ENCODE peak calls at places on chromosome 2, in ten cellular contexts. E is stimulated activated naive CD8-positive, alpha-beta T cell treated with anti-CD3 and anti-CD28 coated beads, Interleukin-15, amount 100 ng/mL, for 72 hours; T is stimulated activated CD4-positive, alpha-beta T cell treated with anti-CD3 and anti-CD28 coated beads, Interleukin-2, amount 100 ng/mL, for 48 hours; Q is stimulated activated CD8-positive, alpha-beta memory T cell treated with anti-CD3 and anti-CD28 coated beads, Interleukin-15, amount 100 ng/mL, for 24 hours; D is ACHN; P is RWPE1; S is A172; N is activated naive CD4-positive, alpha-beta T cell treated with anti-CD3 and anti-CD28 coated beads for 36 hours; V is NCI-H774; Z is fibroblast of lung. J is an unnamed sample.

GRCh38 chr2:209613941-209614340 is 157.7 kb upstream of the UNC80 start:
- DNase-seq in E (no peak), T (no peak), Q (no peak), D (no peak), P (no peak), S (no peak), N (no peak), V (no peak), Z (no peak), J (no peak)

GRCh38 chr2:233997726-233998125 is 52.8 kb upstream of the SPP2 start:
- DNase-seq in E (no peak), T (no peak), Q (no peak), D (no peak), P (no peak), S (no peak), N (no peak), V (no peak), Z (no peak), J (no peak)

GRCh38 chr2:237330539-237330938 is 83.4 kb downstream of the COL6A3 start:
- DNase-seq in E (no peak), T (no peak), Q (no peak), D (no peak), P (no peak), S (no peak), N (no peak), V (no peak), Z (no peak), J (no peak)

GRCh38 chr2:119248751-119249150 is 25.1 kb downstream of the STEAP3 start:
- DNase-seq in E (no peak), T (no peak), Q (no peak), D (no peak), P (no peak), S (no peak), N (no peak), V (no peak), Z (no peak), J (no peak)

GRCh38 chr2:19228092-19228670 is 130.2 kb downstream of the OSR1 start:
- DNase-seq in E (no peak), T (no peak), Q (no peak), D (no peak), P (no peak), S (no peak), N (no peak), V (no peak), Z (no peak), J (no peak)

GRCh38 chr2:48471048-48471474 is 58.9 kb upstream of the STON1 start:
- DNase-seq in E (no peak), T (no peak), Q (no peak), D (peak), P (peak), S (peak), N (no peak), V (no peak), Z (peak), J (peak)

GRCh38 chr2:16471031-16471430 is 194.6 kb downstream of the CYRIA start:
- DNase-seq in E (no peak), T (no peak), Q (no peak), D (no peak), P (no peak), S (no peak), N (no peak), V (no peak), Z (no peak), J (no peak)

GRCh38 chr2:64228126-64228678 is 84.0 kb upstream of the PELI1 start:
- DNase-seq in E (peak), T (peak), Q (peak), D (peak), P (peak), S (peak), N (peak), V (peak), Z (peak), J (no peak)

GRCh38 chr2:29012211-29012681 is 31.1 kb downstream of the TOGARAM2 start:
- DNase-seq in E (peak), T (no peak), Q (no peak), D (no peak), P (no peak), S (no peak), N (no peak), V (no peak), Z (peak), J (no peak)

GRCh38 chr2:97673187-97673914 is 3.8 kb downstream of the C2orf92 start:
- DNase-seq in E (peak), T (no peak), Q (no peak), D (no peak), P (no peak), S (no peak), N (peak), V (no peak), Z (no peak), J (no peak)

GRCh38 chr2:112784199-112785189 is at the start of gene IL1A:
- DNase-seq in E (no peak), T (no peak), Q (no peak), D (no peak), P (peak), S (peak), N (peak), V (no peak), Z (peak), J (peak)

GRCh38 chr2:156445311-156446218 is 9.4 kb downstream of the GPD2 start:
- DNase-seq in E (no peak), T (no peak), Q (no peak), D (peak), P (peak), S (peak), N (no peak), V (no peak), Z (peak), J (peak)

GRCh38 chr2:176753752-176754474 is 458.7 kb upstream of the HNRNPA3 start:
- DNase-seq in E (no peak), T (no peak), Q (no peak), D (no peak), P (no peak), S (no peak), N (no peak), V (no peak), Z (no peak), J (no peak)

J was measured in epithelial cell of proximal tubule.